ENCODE peak calls at places on chromosome 22, in seven cellular contexts. I is RWPE2, Q is lower lobe of right lung, V is dorsolateral prefrontal cortex, S is AG09309, W is WERI-Rb-1, T is OCI-LY7. Y is an unnamed sample.

GRCh38 chr22:38802671-38803121 is 8.8 kb upstream of the DNAL4 start:
- DNase-seq in I (peak), Q (no peak), V (no peak), S (peak), W (no peak), T (no peak), Y (no peak)

GRCh38 chr22:39556970-39557811 is 13.4 kb upstream of the CACNA1I start:
- DNase-seq in I (no peak), Q (no peak), V (no peak), S (no peak), W (peak), T (no peak), Y (no peak)

GRCh38 chr22:27686534-27686933 is 115.0 kb downstream of the MN1 start:
- DNase-seq in I (no peak), Q (no peak), V (peak), S (no peak), W (no peak), T (no peak), Y (no peak)

GRCh38 chr22:23074451-23074850 is 4.1 kb downstream of the GNAZ start:
- DNase-seq in I (no peak), Q (peak), V (no peak), S (no peak), W (no peak), T (no peak), Y (peak)

GRCh38 chr22:26785942-26786341 is 128.6 kb downstream of the MIAT start:
- DNase-seq in I (no peak), Q (no peak), V (no peak), S (no peak), W (no peak), T (peak), Y (no peak)

GRCh38 chr22:39739338-39740027 is 154.1 kb downstream of the ENTHD1 start:
- DNase-seq in I (no peak), Q (no peak), V (no peak), S (no peak), W (no peak), T (no peak), Y (no peak)

GRCh38 chr22:27531782-27532530 is 269.6 kb downstream of the MN1 start:
- DNase-seq in I (no peak), Q (no peak), V (no peak), S (peak), W (no peak), T (no peak), Y (no peak)

GRCh38 chr22:39254789-39255298 is 10.1 kb upstream of the PDGFB start:
- DNase-seq in I (no peak), Q (no peak), V (no peak), S (no peak), W (no peak), T (no peak), Y (no peak)

GRCh38 chr22:27270818-27271510 is 530.6 kb downstream of the MN1 start:
- DNase-seq in I (no peak), Q (no peak), V (peak), S (no peak), W (peak), T (no peak), Y (no peak)

GRCh38 chr22:37768273-37768672 is 39.5 kb upstream of the GCAT start:
- DNase-seq in I (no peak), Q (no peak), V (no peak), S (no peak), W (no peak), T (no peak), Y (no peak)

GRCh38 chr22:23268139-23268712 is 87.9 kb downstream of the BCR start:
- DNase-seq in I (no peak), Q (no peak), V (no peak), S (no peak), W (no peak), T (peak), Y (no peak)

GRCh38 chr22:47370448-47371262 is 608.2 kb downstream of the TBC1D22A start:
- DNase-seq in I (peak), Q (peak), V (no peak), S (no peak), W (peak), T (no peak), Y (peak)

GRCh38 chr22:20441631-20442484 is 4.2 kb upstream of the SCARF2 start:
- DNase-seq in I (no peak), Q (peak), V (no peak), S (no peak), W (no peak), T (no peak), Y (peak)

GRCh38 chr22:37186997-37187522 is 987 bp downstream of the C1QTNF6 start:
- DNase-seq in I (peak), Q (peak), V (no peak), S (no peak), W (no peak), T (no peak), Y (peak)

GRCh38 chr22:49432211-49432905 is 395.3 kb downstream of the BRD1 start:
- DNase-seq in I (no peak), Q (no peak), V (no peak), S (no peak), W (no peak), T (no peak), Y (no peak)

GRCh38 chr22:28029201-28029948 is 110.3 kb upstream of the PITPNB start:
- DNase-seq in I (no peak), Q (peak), V (peak), S (no peak), W (no peak), T (no peak), Y (no peak)

GRCh38 chr22:48492371-48493320 is 1335.0 kb downstream of the BRD1 start:
- DNase-seq in I (no peak), Q (peak), V (peak), S (peak), W (peak), T (peak), Y (peak)

GRCh38 chr22:37166675-37167066 is 17.0 kb upstream of the IL2RB start:
- DNase-seq in I (no peak), Q (peak), V (peak), S (no peak), W (peak), T (peak), Y (peak)

GRCh38 chr22:43136255-43136654 is 6.9 kb downstream of the MCAT start:
- DNase-seq in I (no peak), Q (no peak), V (no peak), S (no peak), W (peak), T (peak), Y (no peak)
- TF ChIP-seq CTCF in I (peak), Q (peak), V (peak), S (peak), W (peak), T (peak), Y (peak)

DNA sequence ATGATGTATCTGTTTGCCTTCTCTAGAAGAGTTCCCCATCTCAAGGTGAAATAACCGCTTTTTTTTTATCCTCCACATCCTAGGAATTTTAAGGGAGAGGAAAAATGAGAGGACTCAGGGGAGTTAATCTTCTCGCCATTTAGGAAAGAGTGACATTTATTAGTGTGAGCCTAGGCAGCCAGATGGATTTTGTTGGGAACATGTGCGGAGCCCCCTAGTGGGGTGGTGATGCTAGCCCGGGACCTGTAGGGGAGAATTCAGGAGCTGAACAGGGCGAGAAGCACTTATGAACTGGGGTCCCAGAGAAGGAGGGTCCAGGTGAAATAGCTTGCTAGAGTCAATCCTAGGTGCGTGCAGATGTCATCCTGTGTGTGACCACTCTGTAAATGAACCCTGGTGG is 10.7 kb downstream of the IL17RA start:
- DNase-seq in I (no peak), Q (no peak), V (no peak), S (no peak), W (peak), T (no peak), Y (no peak)
- TF ChIP-seq CTCF in I (peak), Q (no peak), V (no peak), S (peak), W (peak), T (peak), Y (peak)

GRCh38 chr22:17057959-17058814 is 26.6 kb upstream of the IL17RA start:
- DNase-seq in I (no peak), Q (peak), V (peak), S (peak), W (peak), T (peak), Y (no peak)

GRCh38 chr22:17056807-17057206 is 28.0 kb upstream of the IL17RA start:
- DNase-seq in I (no peak), Q (no peak), V (no peak), S (no peak), W (no peak), T (no peak), Y (no peak)

GRCh38 chr22:17056058-17056457 is 28.7 kb upstream of the IL17RA start:
- DNase-seq in I (no peak), Q (no peak), V (no peak), S (no peak), W (no peak), T (no peak), Y (no peak)

GRCh38 chr22:17063372-17064106 is 21.3 kb upstream of the IL17RA start:
- DNase-seq in I (no peak), Q (no peak), V (no peak), S (no peak), W (no peak), T (no peak), Y (no peak)

GRCh38 chr22:17060126-17060525 is 24.7 kb upstream of the IL17RA start:
- DNase-seq in I (no peak), Q (no peak), V (no peak), S (no peak), W (no peak), T (no peak), Y (no peak)
- TF ChIP-seq CTCF in I (no peak), Q (no peak), V (no peak), S (no peak), W (no peak), T (peak), Y (no peak)

GRCh38 chr22:46116491-46116958 is 33.8 kb upstream of the PPARA start:
- DNase-seq in I (peak), Q (peak), V (peak), S (peak), W (peak), T (peak), Y (no peak)
- TF ChIP-seq CTCF in I (peak), Q (peak), V (peak), S (peak), W (peak), T (peak), Y (peak)

GRCh38 chr22:33139937-33140336 is 81.8 kb upstream of the SYN3 start:
- DNase-seq in I (no peak), Q (no peak), V (no peak), S (no peak), W (no peak), T (no peak), Y (no peak)
- TF ChIP-seq CTCF in I (no peak), Q (no peak), V (no peak), S (no peak), W (no peak), T (no peak), Y (no peak)

GRCh38 chr22:34975721-34976120 is 90.2 kb upstream of the ISX start:
- DNase-seq in I (no peak), Q (no peak), V (no peak), S (no peak), W (peak), T (peak), Y (no peak)
- TF ChIP-seq CTCF in I (no peak), Q (no peak), V (no peak), S (no peak), W (peak), T (peak), Y (peak)

DNA sequence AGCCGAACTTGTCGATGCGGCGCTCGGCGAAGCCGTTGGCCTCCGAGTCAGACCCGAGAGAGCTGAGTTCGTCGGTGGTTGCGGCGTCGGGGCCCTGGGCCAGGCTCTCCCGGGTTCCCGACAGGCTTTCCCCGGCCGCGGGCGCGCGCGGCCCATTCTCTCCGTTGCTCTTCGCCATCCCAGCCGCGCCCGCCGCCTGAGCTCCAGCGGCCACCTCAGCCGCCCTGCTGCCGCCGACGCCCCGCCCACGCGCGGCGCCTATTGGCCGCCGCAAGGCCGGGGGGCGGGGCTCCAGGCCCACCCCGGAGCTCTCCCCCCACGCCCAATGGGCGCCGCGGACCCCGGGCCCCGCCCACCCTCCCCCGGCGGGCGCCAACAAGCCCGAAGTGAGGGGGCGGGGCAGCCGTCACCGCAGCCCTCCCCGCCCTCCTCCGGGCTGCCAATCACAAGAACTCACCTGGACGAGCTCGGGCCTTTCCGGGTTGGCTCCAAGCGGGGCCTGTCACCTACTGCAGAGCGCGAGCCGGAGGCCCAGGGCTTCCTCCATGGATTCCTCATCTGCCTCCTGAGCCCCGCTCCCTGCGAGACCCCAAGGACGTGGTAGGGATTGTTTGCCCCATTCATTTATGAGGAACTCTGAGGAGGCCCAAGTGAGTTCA is at the start of gene TBC1D10A:
- DNase-seq in I (peak), Q (peak), V (peak), S (no peak), W (peak), T (peak), Y (no peak)
- TF ChIP-seq CTCF in I (no peak), Q (no peak), V (no peak), S (no peak), W (no peak), T (no peak), Y (no peak)

GRCh38 chr22:40818747-40819662 is at the start of gene SLC25A17:
- DNase-seq in I (peak), Q (peak), V (peak), S (no peak), W (peak), T (peak), Y (no peak)
- TF ChIP-seq CTCF in I (peak), Q (peak), V (peak), S (peak), W (peak), T (peak), Y (peak)

DNA sequence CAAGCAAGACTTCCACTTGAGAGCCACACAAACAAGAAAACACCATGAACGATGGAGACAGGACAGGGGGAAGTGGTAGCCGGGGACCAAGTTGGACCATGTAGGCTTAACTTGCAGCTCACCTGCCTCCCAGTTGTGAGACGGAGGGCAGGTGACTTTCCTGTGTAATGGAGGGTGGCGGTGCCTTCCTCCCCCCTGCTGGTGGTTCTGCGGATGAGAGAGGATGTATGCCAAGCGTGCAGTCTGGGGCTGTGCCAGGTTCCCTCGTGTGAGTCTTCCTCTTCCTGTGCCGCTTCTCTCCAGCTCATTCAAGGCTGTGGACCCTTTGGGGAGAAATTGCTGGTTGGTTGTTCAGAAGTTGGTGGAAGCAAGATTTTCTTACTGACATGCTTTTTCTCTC is 35.1 kb downstream of the MPPED1 start:
- DNase-seq in I (no peak), Q (no peak), V (no peak), S (no peak), W (no peak), T (no peak), Y (no peak)
- TF ChIP-seq CTCF in I (no peak), Q (no peak), V (no peak), S (no peak), W (no peak), T (no peak), Y (no peak)

DNA sequence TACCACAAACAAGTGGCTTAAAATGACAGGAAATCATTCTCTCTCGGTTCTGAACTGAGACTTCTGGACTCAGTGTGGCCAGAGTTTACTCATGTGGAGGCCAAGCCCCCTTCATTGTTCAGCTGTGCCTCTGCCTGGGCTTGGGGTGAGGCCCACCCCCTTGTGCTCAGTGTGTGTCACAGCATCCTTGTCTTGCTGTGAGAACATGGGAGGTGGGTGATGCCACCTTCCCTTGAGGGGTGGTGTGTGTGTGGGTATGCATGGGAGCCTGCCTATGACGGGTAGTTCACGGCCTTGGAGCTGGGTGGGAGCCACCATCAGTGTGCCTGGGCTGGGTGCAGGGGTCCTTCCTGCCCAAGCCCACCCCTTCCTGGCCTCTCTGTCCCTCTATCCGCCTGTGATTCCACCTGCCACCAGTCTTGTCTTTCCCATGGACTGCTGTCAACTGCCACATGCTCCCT is 101.7 kb downstream of the MORC2 start:
- DNase-seq in I (peak), Q (no peak), V (no peak), S (no peak), W (no peak), T (peak), Y (no peak)
- TF ChIP-seq CTCF in I (no peak), Q (peak), V (no peak), S (no peak), W (peak), T (peak), Y (peak)